ENCODE peak calls at places on chromosomes 16 and 17, in nine cellular contexts. S is HCT116, C is PC-9, D is hepatocyte, F is GM23338, B is MM.1S, K is PC-3, G is GM23248, X is SK-N-SH. Q is an unnamed sample.

GRCh38 chr16:83420206-83420760 is 387.5 kb upstream of the HSBP1 start:
- DNase-seq in K (peak; percentile 22), X (no peak), B (peak; percentile 12), F (peak; percentile 62), C (no peak), S (no peak), G (peak; percentile 49), D (peak; percentile 71), Q (peak; percentile 64)

GRCh38 chr17:69414408-69415274 is at the start of gene MAP2K6:
- DNase-seq in X (peak; percentile 79), F (peak; percentile 93), K (peak; percentile 90), D (peak; percentile 76), C (peak; percentile 42), B (peak; percentile 86), G (peak; percentile 80), S (no peak), Q (peak; percentile 96)

GRCh38 chr16:50602531-50603205 is 54.5 kb downstream of the NKD1 start:
- DNase-seq in X (no peak), D (no peak), K (peak; percentile 58), C (peak; percentile 71), F (no peak), B (no peak), S (no peak), G (no peak), Q (no peak)

GRCh38 chr16:26816885-26817571 is 249.7 kb upstream of the C16orf82 start:
- DNase-seq in C (no peak), B (no peak), G (peak; percentile 89), D (no peak), X (no peak), S (no peak), K (peak; percentile 54), F (no peak), Q (no peak)

GRCh38 chr17:29155235-29155965 is 24.8 kb downstream of the MYO18A start:
- DNase-seq in F (no peak), B (peak; percentile 35), X (peak; percentile 66), C (peak; percentile 88), K (peak; percentile 74), S (peak; percentile 72), D (peak; percentile 82), G (peak; percentile 80), Q (no peak)

GRCh38 chr16:8396463-8396862 is 193.8 kb downstream of the TMEM114 start:
- DNase-seq in B (no peak), X (no peak), C (no peak), S (no peak), D (no peak), F (no peak), K (no peak), G (no peak), Q (no peak)

GRCh38 chr16:20954574-20954973 is 54.0 kb downstream of the LYRM1 start:
- DNase-seq in K (no peak), B (no peak), D (no peak), F (no peak), S (no peak), C (no peak), X (no peak), G (no peak), Q (no peak)

GRCh38 chr17:79720705-79721295 is 9.9 kb upstream of the ENPP7 start:
- DNase-seq in F (no peak), K (no peak), B (no peak), S (no peak), X (peak; percentile 79), D (no peak), G (no peak), C (no peak), Q (no peak)

GRCh38 chr17:49337900-49338299 is 24.1 kb downstream of the ZNF652 start:
- DNase-seq in X (no peak), D (no peak), C (no peak), K (no peak), F (no peak), G (peak; percentile 28), S (no peak), B (no peak), Q (no peak)

GRCh38 chr17:10698116-10698818 is 873 bp downstream of the ADPRM start:
- DNase-seq in F (peak; percentile 11), C (no peak), X (peak; percentile 30), D (no peak), G (peak; percentile 71), K (peak; percentile 3), B (no peak), S (no peak), Q (peak; percentile 70)

GRCh38 chr16:57614546-57615343 is 13.7 kb upstream of the ADGRG1 start:
- DNase-seq in K (no peak), C (no peak), G (no peak), S (no peak), D (no peak), B (no peak), X (peak; percentile 34), F (no peak), Q (no peak)

GRCh38 chr17:48294989-48295892 is 134.8 kb downstream of the SKAP1 start:
- DNase-seq in X (no peak), G (peak; percentile 16), S (no peak), B (peak; percentile 70), K (peak; percentile 63), C (no peak), F (no peak), D (no peak), Q (peak; percentile 65)

GRCh38 chr17:32298721-32299578 is 33.3 kb downstream of the RHBDL3 start:
- DNase-seq in G (no peak), X (no peak), B (no peak), C (no peak), S (no peak), K (no peak), F (no peak), D (peak; percentile 69), Q (no peak)

GRCh38 chr16:70430667-70431536 is 8.0 kb downstream of the ST3GAL2 start:
- DNase-seq in F (peak; percentile 78), X (no peak), S (no peak), G (peak; percentile 12), K (peak; percentile 12), D (peak; percentile 66), C (peak; percentile 33), B (peak; percentile 62), Q (peak; percentile 93)

GRCh38 chr17:59329558-59330313 is 1.7 kb upstream of the YPEL2 start:
- DNase-seq in S (peak; percentile 62), F (peak; percentile 87), D (peak; percentile 83), K (peak; percentile 78), G (peak; percentile 85), C (peak; percentile 58), B (peak; percentile 72), X (peak; percentile 81), Q (peak; percentile 78)

GRCh38 chr16:85798901-85799496 is 345 bp downstream of the EMC8 start:
- DNase-seq in B (no peak), G (peak; percentile 68), C (no peak), D (peak; percentile 50), X (peak; percentile 84), S (no peak), K (no peak), F (peak; percentile 48), Q (peak; percentile 73)

DNA sequence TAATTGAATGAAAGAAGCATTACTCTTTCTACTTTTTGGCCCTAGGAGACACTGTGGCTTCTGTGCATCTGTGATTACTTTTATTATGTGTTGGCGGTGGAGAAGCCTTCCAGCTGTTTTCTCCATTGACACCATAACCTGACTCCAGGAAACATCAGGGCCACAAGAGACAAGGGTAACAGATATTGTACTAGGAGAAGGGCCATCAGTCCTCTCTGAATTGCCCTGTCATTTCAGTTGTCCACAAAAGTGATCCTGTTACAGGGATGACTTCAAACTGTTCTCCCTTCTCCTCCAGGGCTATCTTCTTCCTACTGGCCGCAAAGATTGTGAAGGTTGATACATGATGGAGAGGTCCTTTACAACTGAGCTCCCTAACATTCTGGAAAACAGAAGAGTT is 14.6 kb downstream of the KRT39 start:
- DNase-seq in K (no peak), G (no peak), S (no peak), D (no peak), C (no peak), F (no peak), B (no peak), X (no peak), Q (no peak)
- H2AFZ ChIP-seq in K (no peak overlapping the region), G (no peak overlapping the region), S (no peak overlapping the region), D (no peak overlapping the region), C (no peak overlapping the region), F (peak overlapping the region; percentile 78), B (no peak overlapping the region), X (no peak overlapping the region), Q (no peak overlapping the region)

GRCh38 chr16:71460246-71460645 is 1.8 kb downstream of the ZNF23 start:
- DNase-seq in F (no peak), C (no peak), K (peak; percentile 60), D (no peak), B (no peak), X (no peak), S (no peak), G (peak; percentile 91), Q (no peak)
- H3K27ac ChIP-seq in F (no peak overlapping the region), C (no peak overlapping the region), K (no peak overlapping the region), D (no peak overlapping the region), B (no peak overlapping the region), X (no peak overlapping the region), S (no peak overlapping the region), G (peak overlapping the region; percentile 83), Q (no peak overlapping the region)

GRCh38 chr16:55009581-55009980 is 78.9 kb downstream of the IRX5 start:
- DNase-seq in S (no peak), G (no peak), F (no peak), X (no peak), K (no peak), B (no peak), C (no peak), D (no peak), Q (no peak)

GRCh38 chr16:55012793-55013192 is 82.1 kb downstream of the IRX5 start:
- DNase-seq in G (no peak), K (no peak), C (no peak), S (no peak), D (no peak), B (no peak), X (no peak), F (no peak), Q (no peak)

GRCh38 chr16:55012362-55012761 is 81.7 kb downstream of the IRX5 start:
- DNase-seq in C (no peak), F (no peak), D (no peak), K (no peak), S (no peak), X (no peak), B (no peak), G (no peak), Q (no peak)

GRCh38 chr16:55008836-55009510 is 78.3 kb downstream of the IRX5 start:
- DNase-seq in K (no peak), D (no peak), C (no peak), F (no peak), X (no peak), B (no peak), G (no peak), S (no peak), Q (no peak)

GRCh38 chr16:55010492-55011260 is 80.0 kb downstream of the IRX5 start:
- DNase-seq in S (no peak), C (no peak), F (no peak), X (no peak), K (no peak), B (no peak), G (no peak), D (no peak), Q (no peak)
- H3K9me2 ChIP-seq in S (no peaks in the 10 kb centered on the region), C (no peaks in the 10 kb centered on the region), F (no peaks in the 10 kb centered on the region), X (no peaks in the 10 kb centered on the region), K (no peaks in the 10 kb centered on the region), B (no peaks in the 10 kb centered on the region), G (no peaks in the 10 kb centered on the region), D (no peaks in the 10 kb centered on the region), Q (no peaks in the 10 kb centered on the region)

DNA sequence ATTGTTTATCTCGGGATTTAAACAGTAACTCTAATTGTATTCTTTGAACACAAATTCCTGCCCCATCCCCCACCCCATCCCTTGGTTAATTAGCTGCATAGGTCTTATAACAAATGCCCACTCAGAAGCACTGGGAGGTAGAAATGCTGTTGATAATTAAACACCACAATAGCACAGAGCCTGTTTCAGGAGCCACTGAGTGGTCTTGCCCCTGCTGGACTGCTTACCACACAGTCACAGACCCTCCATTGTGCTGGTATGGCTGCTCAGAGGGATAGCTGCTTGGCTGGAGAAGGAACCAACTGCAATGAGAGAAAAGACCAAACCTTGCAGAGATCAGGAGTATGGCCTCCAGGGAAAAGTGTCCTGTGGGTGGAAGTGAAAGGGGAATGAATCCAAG is 214.1 kb downstream of the ANKFN1 start:
- DNase-seq in G (no peak), X (no peak), C (no peak), K (no peak), B (no peak), F (peak; percentile 3), S (no peak), D (no peak), Q (no peak)
- H2AFZ ChIP-seq in G (no peak overlapping the region), X (no peak overlapping the region), C (no peak overlapping the region), K (no peak overlapping the region), B (no peak overlapping the region), F (peak overlapping the region; percentile 70), S (no peak overlapping the region), D (no peak overlapping the region), Q (no peak overlapping the region)

Q was measured in Karpas-422.